ENCODE peak calls at places on chromosomes 6 and 20, in five cellular contexts. M, C, K, Z and S are unnamed samples. For H3K79me2, the result is how much of the 10 kb centered on the place peaks cover.

GRCh38 chr20:1782181-1782580 is 113.0 kb upstream of the SIRPA start:
- DNase-seq in M (no peak), C (no peak), Z (no peak), K (no peak), S (no peak)

GRCh38 chr20:63739129-63740069 is at the start of gene SLC2A4RG:
- DNase-seq in Z (peak), K (peak), M (no peak), C (peak), S (no peak)

GRCh38 chr6:163707385-163708355 is 293.2 kb downstream of the QKI start:
- DNase-seq in M (no peak), Z (no peak), C (no peak), K (no peak), S (no peak)

GRCh38 chr6:73017473-73017872 is 207.8 kb downstream of the KHDC1L start:
- DNase-seq in C (no peak), M (no peak), Z (no peak), K (no peak), S (no peak)

GRCh38 chr20:1867495-1868260 is 27.5 kb upstream of the SIRPA start:
- DNase-seq in C (no peak), M (no peak), Z (no peak), K (no peak), S (no peak)

GRCh38 chr6:40188931-40189330 is 254.7 kb upstream of the MOCS1 start:
- DNase-seq in K (no peak), M (no peak), Z (no peak), C (no peak), S (no peak)

GRCh38 chr6:28896505-28897392 is 27.0 kb downstream of the TRIM27 start:
- DNase-seq in K (peak), C (peak), M (peak), Z (peak), S (no peak)

GRCh38 chr6:145507251-145507650 is 228.1 kb downstream of the EPM2A start:
- DNase-seq in M (no peak), K (no peak), C (no peak), Z (no peak), S (no peak)

GRCh38 chr20:6265204-6265904 is 142.5 kb upstream of the FERMT1 start:
- DNase-seq in M (peak), K (peak), Z (peak), C (no peak), S (no peak)

GRCh38 chr6:5950448-5950847 is 56.3 kb downstream of the NRN1 start:
- DNase-seq in M (no peak), Z (peak), C (peak), K (peak), S (no peak)

GRCh38 chr6:69294407-69294806 is 502.4 kb downstream of the LMBRD1 start:
- DNase-seq in M (no peak), Z (no peak), C (no peak), K (no peak), S (no peak)

GRCh38 chr6:144722925-144723324 is 437.8 kb downstream of the UTRN start:
- DNase-seq in Z (no peak), K (no peak), C (no peak), M (no peak), S (no peak)

GRCh38 chr20:37202267-37202943 is 23.1 kb upstream of the MROH8 start:
- DNase-seq in C (no peak), Z (peak), M (peak), K (peak), S (peak)

GRCh38 chr6:166866839-166867637 is 89.3 kb downstream of the RNASET2 start:
- DNase-seq in K (no peak), C (no peak), M (no peak), Z (no peak), S (no peak)

GRCh38 chr6:73521351-73522254 is 771 bp upstream of the EEF1A1 start:
- DNase-seq in M (no peak), Z (peak), K (no peak), C (no peak), S (no peak)

GRCh38 chr6:12208190-12208589 is 82.0 kb upstream of the EDN1 start:
- DNase-seq in M (no peak), C (no peak), Z (peak), K (no peak), S (no peak)

GRCh38 chr6:131651782-131652181 is 14.7 kb downstream of the ENPP3 start:
- DNase-seq in Z (peak), K (no peak), C (no peak), M (no peak), S (no peak)

GRCh38 chr20:48538856-48539255 is 288.9 kb downstream of the PREX1 start:
- DNase-seq in Z (peak), K (no peak), M (no peak), C (no peak), S (no peak)

GRCh38 chr6:1726341-1726763 is 116.6 kb downstream of the FOXC1 start:
- DNase-seq in K (peak), M (no peak), Z (no peak), C (no peak), S (no peak)

DNA sequence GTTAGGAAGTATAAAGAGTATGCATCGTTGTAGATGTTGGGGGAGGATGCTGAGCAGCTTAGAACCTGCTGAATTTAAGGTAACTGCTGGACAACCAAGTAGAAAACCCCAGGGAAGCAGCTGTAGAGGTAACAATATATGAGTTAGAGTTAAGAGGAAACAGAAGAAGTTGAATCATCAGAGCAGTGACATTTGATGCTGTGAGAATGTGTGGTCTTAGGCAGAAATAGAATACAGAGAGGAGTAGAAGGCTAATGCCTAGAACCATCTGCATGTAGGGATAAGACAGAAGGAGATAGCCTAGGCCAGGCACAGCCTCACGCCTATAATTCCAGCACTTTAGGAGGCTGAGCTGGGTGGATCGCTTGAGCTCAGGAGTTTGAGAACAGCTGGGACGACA is 22.6 kb upstream of the DYNLRB1 start:
- DNase-seq in Z (no peak), K (no peak), C (no peak), M (no peak), S (no peak)
- H3K79me2 ChIP-seq in Z (under half), K (under half), C (under half), M (under half), S (under half)

DNA sequence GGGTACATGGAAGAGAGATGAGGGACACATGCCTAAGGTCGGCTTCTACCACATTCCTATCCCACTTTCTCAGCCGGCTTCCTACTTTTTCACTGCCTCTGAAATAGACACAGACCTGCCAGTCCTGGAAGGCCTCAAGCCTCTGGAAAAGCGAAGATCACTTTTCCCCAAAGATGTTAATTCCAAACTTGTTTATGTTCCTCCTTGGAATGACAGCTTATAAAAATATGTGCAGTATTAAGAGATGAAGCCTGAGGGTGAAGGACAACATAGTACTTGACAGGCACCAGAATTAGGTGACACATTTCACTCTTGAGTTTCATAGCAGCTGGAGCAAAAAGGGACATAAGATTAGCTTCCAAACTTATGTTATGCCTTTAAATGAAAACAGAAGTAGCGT is 25.2 kb downstream of the FOXO3 start:
- DNase-seq in M (no peak), C (no peak), K (no peak), Z (no peak), S (no peak)
- H3K79me2 ChIP-seq in M (half or more), C (under half), K (under half), Z (half or more), S (half or more)

DNA sequence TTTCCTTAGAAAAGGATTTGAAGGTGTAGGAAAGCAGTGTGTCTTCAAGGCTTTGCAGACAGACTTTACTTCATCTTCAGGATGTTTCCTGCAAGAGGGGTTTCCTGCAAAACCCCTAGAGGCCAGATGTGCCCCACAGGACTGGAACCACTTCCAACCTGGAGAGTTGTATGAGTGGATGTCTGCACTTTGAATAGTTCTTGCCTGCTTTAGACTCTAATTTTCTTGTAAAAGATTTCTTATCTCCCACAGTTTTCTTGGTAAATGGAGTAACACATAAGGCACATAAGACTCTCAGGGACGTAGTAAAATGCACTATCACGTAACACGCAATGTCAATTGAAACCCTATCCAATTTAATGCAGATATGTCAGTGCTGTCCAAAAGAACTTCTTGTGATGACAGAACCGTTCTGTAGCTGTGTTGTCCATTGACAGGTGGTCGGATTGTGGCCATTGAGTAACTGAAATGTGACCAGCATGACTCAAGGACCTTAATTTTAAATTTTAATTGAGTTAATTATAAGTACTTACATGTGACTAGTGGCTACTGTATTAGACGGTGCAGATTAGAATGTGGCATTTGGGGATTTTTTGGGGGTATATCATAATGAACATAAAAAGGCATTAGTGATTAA is 118.7 kb downstream of the JARID2 start:
- DNase-seq in Z (no peak), K (no peak), C (no peak), M (no peak), S (no peak)
- H3K79me2 ChIP-seq in Z (half or more), K (half or more), C (half or more), M (half or more), S (half or more)

GRCh38 chr6:158293122-158293521 is 19.1 kb upstream of the TULP4 start:
- DNase-seq in K (no peak), C (no peak), M (no peak), Z (no peak), S (no peak)
- H3K79me2 ChIP-seq in K (half or more), C (under half), M (under half), Z (under half), S (under half)

GRCh38 chr6:162055365-162055764 is 672.2 kb downstream of the PRKN start:
- DNase-seq in K (no peak), C (peak), Z (no peak), M (no peak), S (no peak)
- H3K79me2 ChIP-seq in K (under half), C (under half), Z (under half), M (under half), S (under half)

DNA sequence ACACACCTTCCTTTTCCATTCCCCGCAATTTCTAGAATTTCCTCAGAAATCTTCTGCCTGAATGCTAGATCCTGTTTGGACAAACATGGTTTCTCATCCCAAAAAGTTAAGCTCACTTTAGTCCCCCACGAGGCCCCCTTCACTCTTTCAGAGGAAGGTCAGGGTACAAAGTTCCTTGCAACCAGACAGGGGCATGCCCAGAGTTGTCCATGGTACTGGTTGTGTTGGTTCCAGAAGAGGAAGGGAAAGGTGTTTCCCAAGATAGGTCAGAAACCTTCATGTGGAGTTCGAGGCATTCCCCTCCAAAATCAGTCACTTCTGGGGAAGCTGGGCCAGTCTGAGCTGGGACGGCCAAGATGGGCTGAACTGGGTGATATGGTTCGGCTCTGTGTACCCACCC is 167.6 kb upstream of the MAFB start:
- DNase-seq in M (no peak), Z (no peak), C (no peak), K (no peak), S (no peak)
- H3K79me2 ChIP-seq in M (under half), Z (under half), C (under half), K (under half), S (under half)

GRCh38 chr6:3748208-3748701 is 3.3 kb downstream of the PXDC1 start:
- DNase-seq in Z (peak), K (peak), C (peak), M (peak), S (no peak)

GRCh38 chr6:3747100-3747737 is 4.3 kb downstream of the PXDC1 start:
- DNase-seq in M (no peak), C (no peak), K (no peak), Z (no peak), S (no peak)

GRCh38 chr6:3746119-3746691 is 5.3 kb downstream of the PXDC1 start:
- DNase-seq in M (no peak), C (no peak), K (no peak), Z (no peak), S (no peak)

GRCh38 chr6:3745566-3746118 is 5.9 kb downstream of the PXDC1 start:
- DNase-seq in M (no peak), K (no peak), C (no peak), Z (no peak), S (no peak)

GRCh38 chr6:3746696-3747095 is 4.8 kb downstream of the PXDC1 start:
- DNase-seq in C (no peak), K (no peak), Z (no peak), M (no peak), S (no peak)
- H3K79me2 ChIP-seq in C (under half), K (under half), Z (half or more), M (under half), S (half or more)